ENCODE peak calls at places on chromosome 4, in nine cellular contexts. C is EH; Z is frontal cortex; Y is EL; Q is activated CD8-positive, alpha-beta T cell treated with anti-CD3 and anti-CD28 coated beads, Interleukin-2, amount 10 ng/mL, durations not matched to agents 7 days and 5 days; U is posterior cingulate gyrus; N is stimulated activated CD4-positive, alpha-beta T cell treated with anti-CD3 and anti-CD28 coated beads, Interleukin-4, amount 100 ng/mL, for 48 hours; I is activated T-helper 1 cell treated with anti-CD3 and anti-CD28 coated beads, Interleukin-12 subunit alpha, Interleukin-12 subunit beta, Interleukin-2, Interleukin-4 antibody, amounts not matched to agents 30 ng/mL and 10 ng/mL and 1 ng/mL, durations not matched to agents 14 hours and 24 hours and 36 hours; D is activated T-cell treated with anti-CD3 and anti-CD28 coated beads, Interleukin-2, amount 50 U/mL, for 4 hours. K is an unnamed sample.

GRCh38 chr4:6767341-6767724 is 15.2 kb upstream of the KIAA0232 start:
- DNase-seq in C (no peak), Z (no peak), Y (no peak), Q (no peak), U (no peak), N (no peak), I (no peak), D (no peak), K (no peak)

GRCh38 chr4:40990202-40990898 is 224.0 kb downstream of the APBB2 start:
- DNase-seq in C (peak), Z (no peak), Y (peak), Q (no peak), U (no peak), N (no peak), I (no peak), D (no peak), K (no peak)

GRCh38 chr4:6378493-6379445 is 93.6 kb downstream of the PPP2R2C start:
- DNase-seq in C (no peak), Z (no peak), Y (no peak), Q (no peak), U (peak), N (no peak), I (no peak), D (no peak), K (no peak)

GRCh38 chr4:7074423-7074822 is 6.6 kb upstream of the GRPEL1 start:
- DNase-seq in C (peak), Z (no peak), Y (peak), Q (no peak), U (no peak), N (no peak), I (no peak), D (no peak), K (peak)

GRCh38 chr4:8671712-8672290 is 79.2 kb downstream of the CPZ start:
- DNase-seq in C (no peak), Z (no peak), Y (no peak), Q (no peak), U (peak), N (no peak), I (no peak), D (no peak), K (no peak)

GRCh38 chr4:81606796-81607550 is 135.3 kb upstream of the RASGEF1B start:
- DNase-seq in C (no peak), Z (no peak), Y (no peak), Q (no peak), U (no peak), N (no peak), I (no peak), D (no peak), K (no peak)

GRCh38 chr4:140256335-140256734 is 102.4 kb upstream of the MAML3 start:
- DNase-seq in C (peak), Z (no peak), Y (peak), Q (no peak), U (no peak), N (no peak), I (no peak), D (no peak), K (no peak)

GRCh38 chr4:89110541-89110985 is 770 bp upstream of the TIGD2 start:
- DNase-seq in C (peak), Z (no peak), Y (no peak), Q (no peak), U (no peak), N (no peak), I (no peak), D (no peak), K (no peak)

GRCh38 chr4:138461065-138461464 is 218.9 kb upstream of the SLC7A11 start:
- DNase-seq in C (no peak), Z (no peak), Y (no peak), Q (no peak), U (no peak), N (no peak), I (no peak), D (no peak), K (no peak)

GRCh38 chr4:128306992-128307581 is 19.5 kb upstream of the PGRMC2 start:
- DNase-seq in C (no peak), Z (no peak), Y (no peak), Q (no peak), U (no peak), N (no peak), I (no peak), D (no peak), K (no peak)

GRCh38 chr4:81407726-81408125 is 64.0 kb downstream of the RASGEF1B start:
- DNase-seq in C (no peak), Z (no peak), Y (no peak), Q (no peak), U (no peak), N (no peak), I (no peak), D (no peak), K (no peak)

GRCh38 chr4:37983951-37984350 is 23.8 kb downstream of the PTTG2 start:
- DNase-seq in C (peak), Z (no peak), Y (peak), Q (no peak), U (no peak), N (no peak), I (no peak), D (no peak), K (no peak)

K was measured in psoas muscle.